ENCODE peak calls at places on chromosomes 5 and 9, in four cellular contexts. K, G, P and C are unnamed samples.

GRCh38 chr5:430214-430925 is 12.6 kb upstream of the EXOC3 start:
- DNase-seq in K (no peak), G (no peak), P (peak), C (peak)

GRCh38 chr5:164784230-164784629 is 1278.8 kb downstream of the MAT2B start:
- DNase-seq in K (no peak), G (no peak), P (no peak), C (no peak)

GRCh38 chr5:71658916-71659661 is 60.0 kb upstream of the CARTPT start:
- DNase-seq in K (no peak), G (no peak), P (no peak), C (no peak)

GRCh38 chr9:124284237-124284831 is 26.6 kb downstream of the NEK6 start:
- DNase-seq in K (no peak), G (no peak), P (no peak), C (no peak)

GRCh38 chr5:57780306-57780958 is 297.8 kb upstream of the ACTBL2 start:
- DNase-seq in K (no peak), G (peak), P (no peak), C (no peak)

GRCh38 chr9:26264709-26265601 is 586.7 kb upstream of the TUSC1 start:
- DNase-seq in K (no peak), G (no peak), P (no peak), C (no peak)

GRCh38 chr5:143843461-143843860 is 31.5 kb downstream of the HMHB1 start:
- DNase-seq in K (no peak), G (no peak), P (no peak), C (no peak)

GRCh38 chr9:94630833-94631232 is 8.5 kb downstream of the FBP1 start:
- DNase-seq in K (no peak), G (no peak), P (no peak), C (no peak)

GRCh38 chr5:168076561-168076991 is 214.9 kb upstream of the WWC1 start:
- DNase-seq in K (no peak), G (no peak), P (no peak), C (no peak)

GRCh38 chr9:70747335-70747734 is 332.9 kb upstream of the KLF9 start:
- DNase-seq in K (no peak), G (no peak), P (no peak), C (no peak)

GRCh38 chr9:91945277-91946074 is 4.6 kb downstream of the ROR2 start:
- DNase-seq in K (no peak), G (no peak), P (peak), C (no peak)

GRCh38 chr9:134589748-134590147 is 51.9 kb upstream of the COL5A1 start:
- DNase-seq in K (no peak), G (no peak), P (peak), C (no peak)

GRCh38 chr5:174356536-174356935 is 311.0 kb downstream of the NSG2 start:
- DNase-seq in K (no peak), G (no peak), P (no peak), C (no peak)

GRCh38 chr9:69466151-69466550 is 141.1 kb downstream of the ENTREP1 start:
- DNase-seq in K (no peak), G (no peak), P (no peak), C (no peak)

GRCh38 chr5:135511858-135512257 is 23.9 kb downstream of the NEUROG1 start:
- DNase-seq in K (no peak), G (no peak), P (no peak), C (no peak)

GRCh38 chr5:5583832-5584231 is 161.4 kb downstream of the ICE1 start:
- DNase-seq in K (no peak), G (no peak), P (no peak), C (no peak)

GRCh38 chr5:16588434-16589214 is 28.2 kb downstream of the RETREG1 start:
- DNase-seq in K (no peak), G (no peak), P (no peak), C (no peak)

GRCh38 chr9:89278551-89278950 is 32.4 kb upstream of the CKS2 start:
- DNase-seq in K (no peak), G (no peak), P (no peak), C (no peak)

GRCh38 chr9:4548796-4549725 is 58.8 kb downstream of the SLC1A1 start:
- DNase-seq in K (no peak), G (no peak), P (no peak), C (peak)

GRCh38 chr5:151319334-151319733 is 15.8 kb upstream of the SLC36A3 start:
- DNase-seq in K (no peak), G (no peak), P (no peak), C (no peak)

GRCh38 chr5:133026664-133027153 is 360 bp upstream of the ZCCHC10 start:
- DNase-seq in K (no peak), G (no peak), P (no peak), C (no peak)